ENCODE peak calls at places on chromosomes 1 and 21, in nine cellular contexts. One of them, this sample, is unnamed.

GRCh38 chr21:45874716-45875415 is 106.7 kb upstream of the COL6A1 start:
- DNase-seq in naive thymus-derived CD4-positive, alpha-beta T cell: no peak
- DNase-seq in CD4-positive, alpha-beta T cell: no peak
- DNase-seq in neural crest cell: no peak
- DNase-seq in activated CD4-positive, alpha-beta T cell treated with anti-CD3 and anti-CD28 coated beads, Interleukin-2, amount 50 U/mL, for 24 hours: no peak
- DNase-seq in IMR-90: peak
- DNase-seq in Right ventricle myocardium superior: no peak
- DNase-seq in sciatic nerve: peak
- DNase-seq in OCI-LY7: no peak
- DNase-seq in this sample: peak

GRCh38 chr1:39406533-39407478 is 84.6 kb upstream of the BMP8A start:
- DNase-seq in IMR-90: peak
- DNase-seq in sciatic nerve: no peak
- DNase-seq in naive thymus-derived CD4-positive, alpha-beta T cell: no peak
- DNase-seq in CD4-positive, alpha-beta T cell: no peak
- DNase-seq in OCI-LY7: no peak
- DNase-seq in activated CD4-positive, alpha-beta T cell treated with anti-CD3 and anti-CD28 coated beads, Interleukin-2, amount 50 U/mL, for 24 hours: no peak
- DNase-seq in neural crest cell: no peak
- DNase-seq in Right ventricle myocardium superior: no peak
- DNase-seq in this sample: no peak

GRCh38 chr1:199742547-199742946 is 285.0 kb upstream of the NR5A2 start:
- DNase-seq in CD4-positive, alpha-beta T cell: no peak
- DNase-seq in Right ventricle myocardium superior: no peak
- DNase-seq in activated CD4-positive, alpha-beta T cell treated with anti-CD3 and anti-CD28 coated beads, Interleukin-2, amount 50 U/mL, for 24 hours: no peak
- DNase-seq in neural crest cell: no peak
- DNase-seq in sciatic nerve: no peak
- DNase-seq in naive thymus-derived CD4-positive, alpha-beta T cell: no peak
- DNase-seq in OCI-LY7: no peak
- DNase-seq in IMR-90: peak
- DNase-seq in this sample: peak

GRCh38 chr1:225254676-225255075 is 173.2 kb downstream of the LBR start:
- DNase-seq in CD4-positive, alpha-beta T cell: no peak
- DNase-seq in Right ventricle myocardium superior: no peak
- DNase-seq in OCI-LY7: no peak
- DNase-seq in IMR-90: no peak
- DNase-seq in neural crest cell: no peak
- DNase-seq in sciatic nerve: no peak
- DNase-seq in activated CD4-positive, alpha-beta T cell treated with anti-CD3 and anti-CD28 coated beads, Interleukin-2, amount 50 U/mL, for 24 hours: no peak
- DNase-seq in naive thymus-derived CD4-positive, alpha-beta T cell: no peak
- DNase-seq in this sample: no peak

GRCh38 chr1:167645625-167646410 is 15.8 kb downstream of the RCSD1 start:
- DNase-seq in sciatic nerve: no peak
- DNase-seq in CD4-positive, alpha-beta T cell: no peak
- DNase-seq in OCI-LY7: no peak
- DNase-seq in naive thymus-derived CD4-positive, alpha-beta T cell: no peak
- DNase-seq in activated CD4-positive, alpha-beta T cell treated with anti-CD3 and anti-CD28 coated beads, Interleukin-2, amount 50 U/mL, for 24 hours: no peak
- DNase-seq in Right ventricle myocardium superior: no peak
- DNase-seq in neural crest cell: no peak
- DNase-seq in IMR-90: no peak
- DNase-seq in this sample: no peak

GRCh38 chr21:43880111-43880985 is 15.3 kb downstream of the AGPAT3 start:
- DNase-seq in sciatic nerve: no peak
- DNase-seq in OCI-LY7: no peak
- DNase-seq in Right ventricle myocardium superior: no peak
- DNase-seq in neural crest cell: no peak
- DNase-seq in IMR-90: peak
- DNase-seq in naive thymus-derived CD4-positive, alpha-beta T cell: no peak
- DNase-seq in activated CD4-positive, alpha-beta T cell treated with anti-CD3 and anti-CD28 coated beads, Interleukin-2, amount 50 U/mL, for 24 hours: no peak
- DNase-seq in CD4-positive, alpha-beta T cell: no peak
- DNase-seq in this sample: no peak

GRCh38 chr1:226653311-226653921 is 85.7 kb downstream of the ITPKB start:
- DNase-seq in CD4-positive, alpha-beta T cell: peak
- DNase-seq in Right ventricle myocardium superior: peak
- DNase-seq in neural crest cell: no peak
- DNase-seq in OCI-LY7: peak
- DNase-seq in activated CD4-positive, alpha-beta T cell treated with anti-CD3 and anti-CD28 coated beads, Interleukin-2, amount 50 U/mL, for 24 hours: no peak
- DNase-seq in sciatic nerve: no peak
- DNase-seq in naive thymus-derived CD4-positive, alpha-beta T cell: peak
- DNase-seq in IMR-90: no peak
- DNase-seq in this sample: no peak

GRCh38 chr1:160374701-160375443 is 8.0 kb downstream of the NHLH1 start:
- DNase-seq in activated CD4-positive, alpha-beta T cell treated with anti-CD3 and anti-CD28 coated beads, Interleukin-2, amount 50 U/mL, for 24 hours: no peak
- DNase-seq in sciatic nerve: peak
- DNase-seq in naive thymus-derived CD4-positive, alpha-beta T cell: no peak
- DNase-seq in IMR-90: no peak
- DNase-seq in neural crest cell: no peak
- DNase-seq in Right ventricle myocardium superior: peak
- DNase-seq in CD4-positive, alpha-beta T cell: no peak
- DNase-seq in OCI-LY7: peak
- DNase-seq in this sample: peak

GRCh38 chr21:28336299-28336698 is 656.4 kb downstream of the LTN1 start:
- DNase-seq in IMR-90: peak
- DNase-seq in neural crest cell: no peak
- DNase-seq in sciatic nerve: no peak
- DNase-seq in activated CD4-positive, alpha-beta T cell treated with anti-CD3 and anti-CD28 coated beads, Interleukin-2, amount 50 U/mL, for 24 hours: no peak
- DNase-seq in CD4-positive, alpha-beta T cell: no peak
- DNase-seq in naive thymus-derived CD4-positive, alpha-beta T cell: no peak
- DNase-seq in Right ventricle myocardium superior: no peak
- DNase-seq in OCI-LY7: peak
- DNase-seq in this sample: peak

GRCh38 chr1:167263784-167264464 is 43.2 kb downstream of the POU2F1 start:
- DNase-seq in naive thymus-derived CD4-positive, alpha-beta T cell: peak
- DNase-seq in CD4-positive, alpha-beta T cell: no peak
- DNase-seq in IMR-90: no peak
- DNase-seq in activated CD4-positive, alpha-beta T cell treated with anti-CD3 and anti-CD28 coated beads, Interleukin-2, amount 50 U/mL, for 24 hours: no peak
- DNase-seq in sciatic nerve: no peak
- DNase-seq in neural crest cell: no peak
- DNase-seq in Right ventricle myocardium superior: no peak
- DNase-seq in OCI-LY7: peak
- DNase-seq in this sample: no peak

GRCh38 chr1:184160942-184161698 is 109.6 kb downstream of the TSEN15 start:
- DNase-seq in Right ventricle myocardium superior: peak
- DNase-seq in naive thymus-derived CD4-positive, alpha-beta T cell: no peak
- DNase-seq in CD4-positive, alpha-beta T cell: no peak
- DNase-seq in IMR-90: peak
- DNase-seq in OCI-LY7: no peak
- DNase-seq in sciatic nerve: no peak
- DNase-seq in neural crest cell: no peak
- DNase-seq in activated CD4-positive, alpha-beta T cell treated with anti-CD3 and anti-CD28 coated beads, Interleukin-2, amount 50 U/mL, for 24 hours: peak
- DNase-seq in this sample: peak

GRCh38 chr1:35434703-35435102 is 122.5 kb downstream of the KIAA0319L start:
- DNase-seq in IMR-90: no peak
- DNase-seq in neural crest cell: no peak
- DNase-seq in Right ventricle myocardium superior: no peak
- DNase-seq in sciatic nerve: no peak
- DNase-seq in OCI-LY7: no peak
- DNase-seq in naive thymus-derived CD4-positive, alpha-beta T cell: no peak
- DNase-seq in CD4-positive, alpha-beta T cell: no peak
- DNase-seq in activated CD4-positive, alpha-beta T cell treated with anti-CD3 and anti-CD28 coated beads, Interleukin-2, amount 50 U/mL, for 24 hours: no peak
- DNase-seq in this sample: no peak

GRCh38 chr1:25610822-25611630 is 5.6 kb upstream of the MAN1C1 start:
- DNase-seq in Right ventricle myocardium superior: no peak
- DNase-seq in CD4-positive, alpha-beta T cell: no peak
- DNase-seq in neural crest cell: no peak
- DNase-seq in sciatic nerve: no peak
- DNase-seq in OCI-LY7: peak
- DNase-seq in naive thymus-derived CD4-positive, alpha-beta T cell: no peak
- DNase-seq in activated CD4-positive, alpha-beta T cell treated with anti-CD3 and anti-CD28 coated beads, Interleukin-2, amount 50 U/mL, for 24 hours: no peak
- DNase-seq in IMR-90: peak
- DNase-seq in this sample: no peak

GRCh38 chr21:29175408-29176147 is 45.1 kb downstream of the MAP3K7CL start:
- DNase-seq in Right ventricle myocardium superior: no peak
- DNase-seq in OCI-LY7: no peak
- DNase-seq in CD4-positive, alpha-beta T cell: no peak
- DNase-seq in sciatic nerve: no peak
- DNase-seq in IMR-90: peak
- DNase-seq in activated CD4-positive, alpha-beta T cell treated with anti-CD3 and anti-CD28 coated beads, Interleukin-2, amount 50 U/mL, for 24 hours: no peak
- DNase-seq in neural crest cell: no peak
- DNase-seq in naive thymus-derived CD4-positive, alpha-beta T cell: no peak
- DNase-seq in this sample: no peak

GRCh38 chr1:206581571-206581981 is 30.7 kb downstream of the EIF2D start:
- DNase-seq in activated CD4-positive, alpha-beta T cell treated with anti-CD3 and anti-CD28 coated beads, Interleukin-2, amount 50 U/mL, for 24 hours: peak
- DNase-seq in CD4-positive, alpha-beta T cell: peak
- DNase-seq in sciatic nerve: no peak
- DNase-seq in neural crest cell: no peak
- DNase-seq in naive thymus-derived CD4-positive, alpha-beta T cell: peak
- DNase-seq in OCI-LY7: no peak
- DNase-seq in Right ventricle myocardium superior: peak
- DNase-seq in IMR-90: no peak
- DNase-seq in this sample: no peak

GRCh38 chr1:171984850-171985485 is 143.7 kb downstream of the DNM3 start:
- DNase-seq in activated CD4-positive, alpha-beta T cell treated with anti-CD3 and anti-CD28 coated beads, Interleukin-2, amount 50 U/mL, for 24 hours: peak
- DNase-seq in IMR-90: peak
- DNase-seq in Right ventricle myocardium superior: no peak
- DNase-seq in sciatic nerve: no peak
- DNase-seq in naive thymus-derived CD4-positive, alpha-beta T cell: peak
- DNase-seq in OCI-LY7: peak
- DNase-seq in neural crest cell: no peak
- DNase-seq in CD4-positive, alpha-beta T cell: no peak
- DNase-seq in this sample: peak

GRCh38 chr1:57411262-57411661 is 12.6 kb downstream of the DAB1 start:
- DNase-seq in Right ventricle myocardium superior: peak
- DNase-seq in neural crest cell: no peak
- DNase-seq in sciatic nerve: no peak
- DNase-seq in activated CD4-positive, alpha-beta T cell treated with anti-CD3 and anti-CD28 coated beads, Interleukin-2, amount 50 U/mL, for 24 hours: no peak
- DNase-seq in OCI-LY7: no peak
- DNase-seq in naive thymus-derived CD4-positive, alpha-beta T cell: no peak
- DNase-seq in IMR-90: peak
- DNase-seq in CD4-positive, alpha-beta T cell: no peak
- DNase-seq in this sample: peak

GRCh38 chr1:175725684-175726083 is 17.7 kb downstream of the TNR start:
- DNase-seq in Right ventricle myocardium superior: no peak
- DNase-seq in sciatic nerve: no peak
- DNase-seq in IMR-90: peak
- DNase-seq in neural crest cell: peak
- DNase-seq in OCI-LY7: peak
- DNase-seq in activated CD4-positive, alpha-beta T cell treated with anti-CD3 and anti-CD28 coated beads, Interleukin-2, amount 50 U/mL, for 24 hours: no peak
- DNase-seq in CD4-positive, alpha-beta T cell: no peak
- DNase-seq in naive thymus-derived CD4-positive, alpha-beta T cell: no peak
- DNase-seq in this sample: peak

GRCh38 chr21:41737656-41738324 is 29.1 kb downstream of the RIPK4 start:
- DNase-seq in activated CD4-positive, alpha-beta T cell treated with anti-CD3 and anti-CD28 coated beads, Interleukin-2, amount 50 U/mL, for 24 hours: no peak
- DNase-seq in sciatic nerve: no peak
- DNase-seq in OCI-LY7: no peak
- DNase-seq in IMR-90: no peak
- DNase-seq in Right ventricle myocardium superior: no peak
- DNase-seq in CD4-positive, alpha-beta T cell: no peak
- DNase-seq in neural crest cell: no peak
- DNase-seq in naive thymus-derived CD4-positive, alpha-beta T cell: no peak
- DNase-seq in this sample: no peak

GRCh38 chr1:33009561-33009960 is 27.1 kb downstream of the AK2 start:
- DNase-seq in CD4-positive, alpha-beta T cell: no peak
- DNase-seq in naive thymus-derived CD4-positive, alpha-beta T cell: no peak
- DNase-seq in IMR-90: no peak
- DNase-seq in sciatic nerve: no peak
- DNase-seq in activated CD4-positive, alpha-beta T cell treated with anti-CD3 and anti-CD28 coated beads, Interleukin-2, amount 50 U/mL, for 24 hours: no peak
- DNase-seq in neural crest cell: no peak
- DNase-seq in Right ventricle myocardium superior: no peak
- DNase-seq in OCI-LY7: no peak
- DNase-seq in this sample: no peak

GRCh38 chr1:38686306-38687255 is 173.0 kb downstream of the RRAGC start:
- DNase-seq in Right ventricle myocardium superior: no peak
- DNase-seq in activated CD4-positive, alpha-beta T cell treated with anti-CD3 and anti-CD28 coated beads, Interleukin-2, amount 50 U/mL, for 24 hours: no peak
- DNase-seq in neural crest cell: no peak
- DNase-seq in naive thymus-derived CD4-positive, alpha-beta T cell: no peak
- DNase-seq in CD4-positive, alpha-beta T cell: no peak
- DNase-seq in IMR-90: no peak
- DNase-seq in sciatic nerve: no peak
- DNase-seq in OCI-LY7: no peak
- DNase-seq in this sample: no peak

GRCh38 chr1:205074084-205074483 is 10.2 kb downstream of the TMEM81 start:
- DNase-seq in OCI-LY7: no peak
- DNase-seq in Right ventricle myocardium superior: no peak
- DNase-seq in activated CD4-positive, alpha-beta T cell treated with anti-CD3 and anti-CD28 coated beads, Interleukin-2, amount 50 U/mL, for 24 hours: no peak
- DNase-seq in neural crest cell: no peak
- DNase-seq in CD4-positive, alpha-beta T cell: no peak
- DNase-seq in IMR-90: no peak
- DNase-seq in sciatic nerve: no peak
- DNase-seq in naive thymus-derived CD4-positive, alpha-beta T cell: no peak
- DNase-seq in this sample: no peak

GRCh38 chr1:31926846-31927660 is 11.1 kb downstream of the PTP4A2 start:
- DNase-seq in OCI-LY7: no peak
- DNase-seq in sciatic nerve: no peak
- DNase-seq in CD4-positive, alpha-beta T cell: no peak
- DNase-seq in neural crest cell: no peak
- DNase-seq in naive thymus-derived CD4-positive, alpha-beta T cell: peak
- DNase-seq in IMR-90: no peak
- DNase-seq in activated CD4-positive, alpha-beta T cell treated with anti-CD3 and anti-CD28 coated beads, Interleukin-2, amount 50 U/mL, for 24 hours: no peak
- DNase-seq in Right ventricle myocardium superior: no peak
- DNase-seq in this sample: no peak

GRCh38 chr1:51276286-51276685 is 40.2 kb downstream of the RNF11 start:
- DNase-seq in sciatic nerve: no peak
- DNase-seq in IMR-90: no peak
- DNase-seq in CD4-positive, alpha-beta T cell: no peak
- DNase-seq in neural crest cell: no peak
- DNase-seq in OCI-LY7: no peak
- DNase-seq in Right ventricle myocardium superior: no peak
- DNase-seq in activated CD4-positive, alpha-beta T cell treated with anti-CD3 and anti-CD28 coated beads, Interleukin-2, amount 50 U/mL, for 24 hours: no peak
- DNase-seq in naive thymus-derived CD4-positive, alpha-beta T cell: no peak
- DNase-seq in this sample: no peak

GRCh38 chr1:224425279-224425884 is 9.2 kb downstream of the WDR26 start:
- DNase-seq in sciatic nerve: no peak
- DNase-seq in IMR-90: peak
- DNase-seq in CD4-positive, alpha-beta T cell: no peak
- DNase-seq in OCI-LY7: no peak
- DNase-seq in Right ventricle myocardium superior: no peak
- DNase-seq in neural crest cell: no peak
- DNase-seq in activated CD4-positive, alpha-beta T cell treated with anti-CD3 and anti-CD28 coated beads, Interleukin-2, amount 50 U/mL, for 24 hours: no peak
- DNase-seq in naive thymus-derived CD4-positive, alpha-beta T cell: no peak
- DNase-seq in this sample: no peak

GRCh38 chr1:51311826-51312225 is 18.5 kb downstream of the TTC39A start:
- DNase-seq in sciatic nerve: no peak
- DNase-seq in OCI-LY7: no peak
- DNase-seq in CD4-positive, alpha-beta T cell: no peak
- DNase-seq in activated CD4-positive, alpha-beta T cell treated with anti-CD3 and anti-CD28 coated beads, Interleukin-2, amount 50 U/mL, for 24 hours: no peak
- DNase-seq in Right ventricle myocardium superior: no peak
- DNase-seq in neural crest cell: no peak
- DNase-seq in naive thymus-derived CD4-positive, alpha-beta T cell: no peak
- DNase-seq in IMR-90: no peak
- DNase-seq in this sample: no peak

GRCh38 chr1:89800718-89801117 is 20.1 kb upstream of the LRRC8D start:
- DNase-seq in neural crest cell: no peak
- DNase-seq in CD4-positive, alpha-beta T cell: no peak
- DNase-seq in activated CD4-positive, alpha-beta T cell treated with anti-CD3 and anti-CD28 coated beads, Interleukin-2, amount 50 U/mL, for 24 hours: no peak
- DNase-seq in OCI-LY7: no peak
- DNase-seq in sciatic nerve: no peak
- DNase-seq in Right ventricle myocardium superior: no peak
- DNase-seq in naive thymus-derived CD4-positive, alpha-beta T cell: no peak
- DNase-seq in IMR-90: no peak
- DNase-seq in this sample: no peak

GRCh38 chr1:11961230-11961629 is 19.0 kb upstream of the MFN2 start:
- DNase-seq in Right ventricle myocardium superior: no peak
- DNase-seq in activated CD4-positive, alpha-beta T cell treated with anti-CD3 and anti-CD28 coated beads, Interleukin-2, amount 50 U/mL, for 24 hours: no peak
- DNase-seq in IMR-90: no peak
- DNase-seq in neural crest cell: no peak
- DNase-seq in OCI-LY7: no peak
- DNase-seq in naive thymus-derived CD4-positive, alpha-beta T cell: no peak
- DNase-seq in sciatic nerve: no peak
- DNase-seq in CD4-positive, alpha-beta T cell: no peak
- DNase-seq in this sample: peak

GRCh38 chr1:50358962-50359361 is 64.3 kb downstream of the DMRTA2 start:
- DNase-seq in IMR-90: no peak
- DNase-seq in OCI-LY7: no peak
- DNase-seq in naive thymus-derived CD4-positive, alpha-beta T cell: no peak
- DNase-seq in activated CD4-positive, alpha-beta T cell treated with anti-CD3 and anti-CD28 coated beads, Interleukin-2, amount 50 U/mL, for 24 hours: no peak
- DNase-seq in Right ventricle myocardium superior: no peak
- DNase-seq in CD4-positive, alpha-beta T cell: no peak
- DNase-seq in sciatic nerve: no peak
- DNase-seq in neural crest cell: no peak
- DNase-seq in this sample: no peak

GRCh38 chr1:7633521-7634245 is 137.4 kb upstream of the VAMP3 start:
- DNase-seq in IMR-90: no peak
- DNase-seq in OCI-LY7: no peak
- DNase-seq in sciatic nerve: no peak
- DNase-seq in naive thymus-derived CD4-positive, alpha-beta T cell: no peak
- DNase-seq in Right ventricle myocardium superior: no peak
- DNase-seq in neural crest cell: no peak
- DNase-seq in activated CD4-positive, alpha-beta T cell treated with anti-CD3 and anti-CD28 coated beads, Interleukin-2, amount 50 U/mL, for 24 hours: no peak
- DNase-seq in CD4-positive, alpha-beta T cell: no peak
- DNase-seq in this sample: no peak

GRCh38 chr1:238658766-238659165 is 727.6 kb upstream of the CHRM3 start:
- DNase-seq in CD4-positive, alpha-beta T cell: no peak
- DNase-seq in IMR-90: peak
- DNase-seq in neural crest cell: no peak
- DNase-seq in activated CD4-positive, alpha-beta T cell treated with anti-CD3 and anti-CD28 coated beads, Interleukin-2, amount 50 U/mL, for 24 hours: no peak
- DNase-seq in sciatic nerve: no peak
- DNase-seq in Right ventricle myocardium superior: no peak
- DNase-seq in naive thymus-derived CD4-positive, alpha-beta T cell: no peak
- DNase-seq in OCI-LY7: no peak
- DNase-seq in this sample: no peak